ENCODE peak calls at places on chromosome 4, in four cellular contexts. One of them, this sample, is unnamed.

GRCh38 chr4:36772154-36772516 is 472.4 kb upstream of the NWD2 start:
- DNase-seq in G401: no peak
- DNase-seq in NCI-H1092: no peak
- DNase-seq in effector CD8-positive, alpha-beta T cell: no peak
- DNase-seq in this sample: no peak

GRCh38 chr4:138555107-138555506 is 313.0 kb upstream of the SLC7A11 start:
- DNase-seq in G401: no peak
- DNase-seq in NCI-H1092: no peak
- DNase-seq in effector CD8-positive, alpha-beta T cell: no peak
- DNase-seq in this sample: no peak

GRCh38 chr4:186792994-186793393 is 69.3 kb upstream of the FAT1 start:
- DNase-seq in G401: peak
- DNase-seq in NCI-H1092: no peak
- DNase-seq in effector CD8-positive, alpha-beta T cell: no peak
- DNase-seq in this sample: no peak

GRCh38 chr4:182380701-182381295 is 137.6 kb downstream of the TENM3 start:
- DNase-seq in G401: no peak
- DNase-seq in NCI-H1092: no peak
- DNase-seq in effector CD8-positive, alpha-beta T cell: no peak
- DNase-seq in this sample: no peak

GRCh38 chr4:87068591-87069021 is 133.8 kb downstream of the AFF1 start:
- DNase-seq in G401: no peak
- DNase-seq in NCI-H1092: peak
- DNase-seq in effector CD8-positive, alpha-beta T cell: no peak
- DNase-seq in this sample: peak

GRCh38 chr4:153122855-153123254 is 81.4 kb upstream of the TRIM2 start:
- DNase-seq in G401: peak
- DNase-seq in NCI-H1092: no peak
- DNase-seq in effector CD8-positive, alpha-beta T cell: no peak
- DNase-seq in this sample: no peak

GRCh38 chr4:133148690-133149363 is at the start of gene PCDH10:
- DNase-seq in G401: peak
- DNase-seq in NCI-H1092: peak
- DNase-seq in effector CD8-positive, alpha-beta T cell: no peak
- DNase-seq in this sample: peak

GRCh38 chr4:172654482-172654881 is 514.1 kb upstream of the GALNT7 start:
- DNase-seq in G401: no peak
- DNase-seq in NCI-H1092: no peak
- DNase-seq in effector CD8-positive, alpha-beta T cell: no peak
- DNase-seq in this sample: no peak

GRCh38 chr4:187615972-187616371 is 379.6 kb upstream of the ZFP42 start:
- DNase-seq in G401: no peak
- DNase-seq in NCI-H1092: no peak
- DNase-seq in effector CD8-positive, alpha-beta T cell: no peak
- DNase-seq in this sample: no peak

GRCh38 chr4:149549911-149550310 is 265.7 kb downstream of the IQCM start:
- DNase-seq in G401: no peak
- DNase-seq in NCI-H1092: no peak
- DNase-seq in effector CD8-positive, alpha-beta T cell: no peak
- DNase-seq in this sample: no peak

GRCh38 chr4:48025005-48025404 is 8.4 kb downstream of the NIPAL1 start:
- DNase-seq in G401: no peak
- DNase-seq in NCI-H1092: peak
- DNase-seq in effector CD8-positive, alpha-beta T cell: no peak
- DNase-seq in this sample: no peak

GRCh38 chr4:10808591-10808990 is 124.0 kb upstream of the CLNK start:
- DNase-seq in G401: peak
- DNase-seq in NCI-H1092: peak
- DNase-seq in effector CD8-positive, alpha-beta T cell: no peak
- DNase-seq in this sample: no peak

GRCh38 chr4:138097912-138098600 is 144.1 kb downstream of the SLC7A11 start:
- DNase-seq in G401: peak
- DNase-seq in NCI-H1092: no peak
- DNase-seq in effector CD8-positive, alpha-beta T cell: no peak
- DNase-seq in this sample: no peak

GRCh38 chr4:72709475-72709874 is 140.5 kb upstream of the ADAMTS3 start:
- DNase-seq in G401: no peak
- DNase-seq in NCI-H1092: no peak
- DNase-seq in effector CD8-positive, alpha-beta T cell: no peak
- DNase-seq in this sample: no peak

GRCh38 chr4:145099653-145100052 is 1.5 kb downstream of the ABCE1 start:
- DNase-seq in G401: no peak
- DNase-seq in NCI-H1092: no peak
- DNase-seq in effector CD8-positive, alpha-beta T cell: no peak
- DNase-seq in this sample: no peak

GRCh38 chr4:15232725-15233597 is 194.9 kb upstream of the C1QTNF7 start:
- DNase-seq in G401: peak
- DNase-seq in NCI-H1092: peak
- DNase-seq in effector CD8-positive, alpha-beta T cell: no peak
- DNase-seq in this sample: no peak

GRCh38 chr4:37130465-37130864 is 114.1 kb upstream of the NWD2 start:
- DNase-seq in G401: no peak
- DNase-seq in NCI-H1092: no peak
- DNase-seq in effector CD8-positive, alpha-beta T cell: no peak
- DNase-seq in this sample: no peak

GRCh38 chr4:141133146-141134006 is at the start of gene RNF150:
- DNase-seq in G401: peak
- DNase-seq in NCI-H1092: peak
- DNase-seq in effector CD8-positive, alpha-beta T cell: no peak
- DNase-seq in this sample: peak